ENCODE peak calls at places on chromosomes 7 and 10, in eight cellular contexts. D is AG20443; Q is stimulated activated CD4-positive, alpha-beta T cell treated with anti-CD3 and anti-CD28 coated beads, Interleukin-2, amount 100 ng/mL, for 24 hours; I is choroid plexus epithelial cell; F is lower lobe of right lung; T is EL; O is tibial nerve; S is HuH-7.5. J is an unnamed sample.

GRCh38 chr7:94696981-94697670 is 41.2 kb upstream of the SGCE start:
- DNase-seq in S (peak; percentile 16), I (peak; percentile 98), D (peak; percentile 76), T (peak; percentile 94), Q (no peak), O (peak; percentile 89), F (no peak), J (peak; percentile 14)

GRCh38 chr10:63788152-63788821 is 267.1 kb downstream of the REEP3 start:
- DNase-seq in O (no peak), Q (no peak), T (no peak), F (no peak), I (no peak), D (no peak), S (no peak), J (no peak)

GRCh38 chr10:29895436-29895835 is 163.9 kb downstream of the JCAD start:
- DNase-seq in I (peak; percentile 97), Q (no peak), F (no peak), D (peak; percentile 93), T (peak; percentile 79), O (peak; percentile 67), S (no peak), J (peak; percentile 80)

GRCh38 chr7:129784783-129785456 is 167.8 kb downstream of the UBE2H start:
- DNase-seq in O (no peak), S (peak; percentile 73), Q (no peak), F (no peak), I (no peak), D (no peak), T (no peak), J (no peak)

GRCh38 chr10:132142396-132143161 is 44.2 kb upstream of the DPYSL4 start:
- DNase-seq in D (peak; percentile 84), I (peak; percentile 26), O (no peak), Q (peak; percentile 71), T (peak; percentile 26), S (peak; percentile 79), F (peak; percentile 47), J (no peak)

GRCh38 chr10:58625070-58625469 is 112.4 kb downstream of the BICC1 start:
- DNase-seq in Q (no peak), O (no peak), D (peak; percentile 57), F (no peak), I (peak; percentile 63), S (no peak), T (peak; percentile 83), J (no peak)

GRCh38 chr10:6665847-6666246 is 85.8 kb upstream of the PRKCQ start:
- DNase-seq in Q (peak; percentile 46), F (no peak), O (no peak), D (no peak), S (no peak), I (no peak), T (no peak), J (no peak)

GRCh38 chr10:130470286-130470685 is 334.1 kb downstream of the GLRX3 start:
- DNase-seq in I (no peak), F (no peak), D (no peak), Q (no peak), S (no peak), T (no peak), O (no peak), J (no peak)

GRCh38 chr7:64882341-64883112 is 20.5 kb upstream of the ZNF273 start:
- DNase-seq in F (peak; percentile 69), D (peak; percentile 96), T (no peak), O (peak; percentile 40), S (no peak), Q (peak; percentile 53), I (peak; percentile 40), J (no peak)

GRCh38 chr7:4144801-4145470 is 537.2 kb upstream of the FOXK1 start:
- DNase-seq in S (no peak), O (peak; percentile 17), T (no peak), D (no peak), I (peak; percentile 3), F (peak; percentile 51), Q (no peak), J (no peak)

GRCh38 chr10:97087296-97087695 is 98.5 kb downstream of the SLIT1 start:
- DNase-seq in S (no peak), F (no peak), D (no peak), T (no peak), I (no peak), O (no peak), Q (no peak), J (no peak)

GRCh38 chr10:31770307-31770902 is 158.2 kb downstream of the ARHGAP12 start:
- DNase-seq in I (no peak), F (peak; percentile 60), S (peak; percentile 57), D (no peak), Q (peak; percentile 64), T (no peak), O (no peak), J (no peak)

GRCh38 chr10:17503795-17504194 is 49.4 kb upstream of the ST8SIA6 start:
- DNase-seq in S (no peak), O (no peak), F (no peak), D (no peak), I (no peak), T (no peak), Q (no peak), J (no peak)

GRCh38 chr7:94656925-94657731 is 1.2 kb upstream of the SGCE start:
- DNase-seq in F (no peak), T (peak; percentile 55), Q (peak; percentile 5), O (no peak), D (no peak), I (peak; percentile 56), S (no peak), J (no peak)

GRCh38 chr7:45421096-45421495 is 153.1 kb upstream of the ADCY1 start:
- DNase-seq in Q (no peak), O (no peak), F (no peak), S (no peak), T (no peak), D (peak; percentile 19), I (peak; percentile 22), J (no peak)

GRCh38 chr7:19522486-19522885 is 186.4 kb downstream of the POLR1F start:
- DNase-seq in T (peak; percentile 76), I (peak; percentile 96), D (peak; percentile 51), Q (no peak), F (no peak), S (no peak), O (no peak), J (no peak)

GRCh38 chr10:122756656-122757055 is 57.0 kb upstream of the C10orf120 start:
- DNase-seq in I (no peak), F (no peak), Q (no peak), O (no peak), D (no peak), T (no peak), S (no peak), J (no peak)

GRCh38 chr10:114259825-114260224 is 20.8 kb downstream of the VWA2 start:
- DNase-seq in Q (no peak), S (no peak), O (peak; percentile 36), D (peak; percentile 87), F (no peak), T (peak; percentile 75), I (no peak), J (no peak)

GRCh38 chr10:128211953-128212727 is 85.9 kb upstream of the MKI67 start:
- DNase-seq in S (peak; percentile 89), I (peak; percentile 77), T (peak; percentile 61), Q (peak; percentile 88), D (peak; percentile 95), O (peak; percentile 64), F (peak; percentile 94), J (no peak)

GRCh38 chr7:22654836-22655235 is 72.2 kb upstream of the IL6 start:
- DNase-seq in F (no peak), Q (no peak), D (no peak), T (no peak), S (no peak), O (no peak), I (no peak), J (no peak)

GRCh38 chr7:88243345-88243909 is 23.6 kb upstream of the SRI start:
- DNase-seq in F (no peak), S (peak; percentile 19), O (peak; percentile 52), Q (no peak), D (peak; percentile 50), T (peak; percentile 24), I (peak; percentile 85), J (no peak)

GRCh38 chr7:50648570-50649169 is 83.5 kb upstream of the DDC start:
- DNase-seq in O (no peak), D (no peak), T (no peak), F (no peak), Q (no peak), S (no peak), I (no peak), J (no peak)

GRCh38 chr7:97770845-97771244 is 39.0 kb downstream of the TAC1 start:
- DNase-seq in F (no peak), S (no peak), O (no peak), I (no peak), Q (no peak), D (no peak), T (no peak), J (no peak)

GRCh38 chr7:30533886-30534285 is 29.3 kb upstream of the GGCT start:
- DNase-seq in O (peak; percentile 14), S (no peak), Q (no peak), T (no peak), D (no peak), F (no peak), I (no peak), J (no peak)

GRCh38 chr10:12965571-12965970 is 35.9 kb downstream of the CCDC3 start:
- DNase-seq in O (no peak), Q (no peak), F (no peak), S (no peak), D (no peak), I (no peak), T (peak; percentile 15), J (no peak)

GRCh38 chr10:121536271-121536918 is 61.8 kb downstream of the FGFR2 start:
- DNase-seq in D (no peak), Q (no peak), S (no peak), I (no peak), T (no peak), O (no peak), F (no peak), J (no peak)

GRCh38 chr7:26197153-26198115 is 3.1 kb downstream of the HNRNPA2B1 start:
- DNase-seq in O (no peak), T (no peak), F (no peak), Q (no peak), D (no peak), S (no peak), I (no peak), J (no peak)

GRCh38 chr10:93061594-93062498 is 1.2 kb downstream of the CYP26C1 start:
- DNase-seq in D (no peak), I (peak; percentile 35), F (no peak), T (no peak), O (no peak), Q (no peak), S (no peak), J (no peak)

GRCh38 chr7:148135106-148135505 is 455.5 kb upstream of the C7orf33 start:
- DNase-seq in Q (no peak), F (no peak), O (peak; percentile 20), D (peak; percentile 13), T (peak; percentile 14), S (no peak), I (peak; percentile 7), J (no peak)

GRCh38 chr10:73609116-73609515 is 18.0 kb upstream of the USP54 start:
- DNase-seq in O (no peak), F (no peak), S (no peak), D (no peak), I (no peak), Q (no peak), T (no peak), J (no peak)

GRCh38 chr10:47406870-47407648 is 23.0 kb upstream of the ZNF488 start:
- DNase-seq in I (peak; percentile 79), Q (no peak), O (no peak), F (no peak), T (peak; percentile 94), D (peak; percentile 48), S (peak; percentile 18), J (no peak)

GRCh38 chr7:17661982-17662585 is 278.2 kb downstream of the SNX13 start:
- DNase-seq in O (no peak), S (no peak), I (peak; percentile 35), F (no peak), D (no peak), T (no peak), Q (no peak), J (no peak)

GRCh38 chr7:141072548-141073172 is 1.2 kb upstream of the TMEM178B start:
- DNase-seq in F (no peak), S (peak; percentile 47), Q (peak; percentile 53), O (peak; percentile 34), T (peak; percentile 84), D (peak; percentile 78), I (peak; percentile 78), J (no peak)

GRCh38 chr10:124138195-124138882 is 44.9 kb upstream of the CHST15 start:
- DNase-seq in T (no peak), S (no peak), Q (no peak), O (peak; percentile 39), F (no peak), I (peak; percentile 90), D (peak; percentile 45), J (no peak)